ENCODE peak calls at places on chromosomes 5 and 9, in four cellular contexts. One of them, this sample, is unnamed.

GRCh38 chr5:30183736-30184135 is 1009.8 kb upstream of the CDH6 start:
- DNase-seq in NCI-H2081: peak; percentile 29
- DNase-seq in C1 segment of cervical spinal cord: no peak
- DNase-seq in heart right ventricle: no peak
- DNase-seq in this sample: no peak

GRCh38 chr5:161399996-161400562 is 146.4 kb downstream of the GABRB2 start:
- DNase-seq in NCI-H2081: peak; percentile 1
- DNase-seq in C1 segment of cervical spinal cord: no peak
- DNase-seq in heart right ventricle: no peak
- DNase-seq in this sample: no peak

GRCh38 chr9:80030801-80031200 is 459.0 kb downstream of the TLE4 start:
- DNase-seq in NCI-H2081: no peak
- DNase-seq in C1 segment of cervical spinal cord: no peak
- DNase-seq in heart right ventricle: no peak
- DNase-seq in this sample: no peak

GRCh38 chr5:2752059-2752874 is 790 bp upstream of the IRX2 start:
- DNase-seq in NCI-H2081: no peak
- DNase-seq in C1 segment of cervical spinal cord: no peak
- DNase-seq in heart right ventricle: peak; percentile 59
- DNase-seq in this sample: no peak

GRCh38 chr5:126015244-126016054 is 407.8 kb upstream of the GRAMD2B start:
- DNase-seq in NCI-H2081: peak; percentile 89
- DNase-seq in C1 segment of cervical spinal cord: no peak
- DNase-seq in heart right ventricle: no peak
- DNase-seq in this sample: peak; percentile 17

GRCh38 chr5:89374144-89374784 is 491.3 kb upstream of the MEF2C start:
- DNase-seq in NCI-H2081: peak; percentile 93
- DNase-seq in C1 segment of cervical spinal cord: no peak
- DNase-seq in heart right ventricle: no peak
- DNase-seq in this sample: peak; percentile 91

GRCh38 chr9:114035221-114035844 is 42.8 kb downstream of the AMBP start:
- DNase-seq in NCI-H2081: no peak
- DNase-seq in C1 segment of cervical spinal cord: no peak
- DNase-seq in heart right ventricle: no peak
- DNase-seq in this sample: no peak

GRCh38 chr9:131174681-131175239 is 49.4 kb downstream of the NUP214 start:
- DNase-seq in NCI-H2081: no peak
- DNase-seq in C1 segment of cervical spinal cord: no peak
- DNase-seq in heart right ventricle: no peak
- DNase-seq in this sample: no peak

This sample was measured in NCI-H146.